ENCODE peak calls at places on chromosome 18, in seven cellular contexts. One of them, this sample, is unnamed.

GRCh38 chr18:14124689-14125088 is 7.5 kb downstream of the ZNF519 start:
- DNase-seq in HS-5: no peak
- DNase-seq in mesothelial cell of epicardium: no peak
- DNase-seq in lower lobe of right lung: no peak
- DNase-seq in GM23248: no peak
- DNase-seq in KG1: no peak
- DNase-seq in fibroblast of pulmonary artery: no peak
- DNase-seq in this sample: no peak

GRCh38 chr18:78984941-78985784 is 5.5 kb downstream of the SALL3 start:
- DNase-seq in HS-5: no peak
- DNase-seq in mesothelial cell of epicardium: no peak
- DNase-seq in lower lobe of right lung: no peak
- DNase-seq in GM23248: no peak
- DNase-seq in KG1: no peak
- DNase-seq in fibroblast of pulmonary artery: peak
- DNase-seq in this sample: peak

GRCh38 chr18:21636769-21637168 is 24.7 kb downstream of the SNRPD1 start:
- DNase-seq in HS-5: no peak
- DNase-seq in mesothelial cell of epicardium: no peak
- DNase-seq in lower lobe of right lung: no peak
- DNase-seq in GM23248: peak
- DNase-seq in KG1: no peak
- DNase-seq in fibroblast of pulmonary artery: no peak
- DNase-seq in this sample: no peak

GRCh38 chr18:58390399-58390798 is 238.5 kb downstream of the ALPK2 start:
- DNase-seq in HS-5: no peak
- DNase-seq in mesothelial cell of epicardium: no peak
- DNase-seq in lower lobe of right lung: no peak
- DNase-seq in GM23248: no peak
- DNase-seq in KG1: no peak
- DNase-seq in fibroblast of pulmonary artery: no peak
- DNase-seq in this sample: no peak

GRCh38 chr18:6798896-6799295 is 69.4 kb downstream of the ARHGAP28 start:
- DNase-seq in HS-5: no peak
- DNase-seq in mesothelial cell of epicardium: no peak
- DNase-seq in lower lobe of right lung: no peak
- DNase-seq in GM23248: no peak
- DNase-seq in KG1: no peak
- DNase-seq in fibroblast of pulmonary artery: no peak
- DNase-seq in this sample: no peak

GRCh38 chr18:35620765-35621164 is 39.2 kb downstream of the GALNT1 start:
- DNase-seq in HS-5: no peak
- DNase-seq in mesothelial cell of epicardium: no peak
- DNase-seq in lower lobe of right lung: no peak
- DNase-seq in GM23248: peak
- DNase-seq in KG1: no peak
- DNase-seq in fibroblast of pulmonary artery: peak
- DNase-seq in this sample: no peak

GRCh38 chr18:78627546-78628315 is 351.9 kb upstream of the SALL3 start:
- DNase-seq in HS-5: no peak
- DNase-seq in mesothelial cell of epicardium: no peak
- DNase-seq in lower lobe of right lung: no peak
- DNase-seq in GM23248: no peak
- DNase-seq in KG1: no peak
- DNase-seq in fibroblast of pulmonary artery: no peak
- DNase-seq in this sample: no peak

GRCh38 chr18:26459884-26460283 is 88.5 kb downstream of the KCTD1 start:
- DNase-seq in HS-5: no peak
- DNase-seq in mesothelial cell of epicardium: no peak
- DNase-seq in lower lobe of right lung: no peak
- DNase-seq in GM23248: no peak
- DNase-seq in KG1: no peak
- DNase-seq in fibroblast of pulmonary artery: no peak
- DNase-seq in this sample: no peak

GRCh38 chr18:51603551-51603950 is 406.1 kb upstream of the MEX3C start:
- DNase-seq in HS-5: no peak
- DNase-seq in mesothelial cell of epicardium: no peak
- DNase-seq in lower lobe of right lung: no peak
- DNase-seq in GM23248: no peak
- DNase-seq in KG1: no peak
- DNase-seq in fibroblast of pulmonary artery: no peak
- DNase-seq in this sample: no peak

GRCh38 chr18:26421931-26422330 is 126.4 kb downstream of the KCTD1 start:
- DNase-seq in HS-5: no peak
- DNase-seq in mesothelial cell of epicardium: no peak
- DNase-seq in lower lobe of right lung: no peak
- DNase-seq in GM23248: no peak
- DNase-seq in KG1: no peak
- DNase-seq in fibroblast of pulmonary artery: no peak
- DNase-seq in this sample: no peak

GRCh38 chr18:6202861-6203260 is 211.8 kb downstream of the L3MBTL4 start:
- DNase-seq in HS-5: no peak
- DNase-seq in mesothelial cell of epicardium: no peak
- DNase-seq in lower lobe of right lung: no peak
- DNase-seq in GM23248: no peak
- DNase-seq in KG1: no peak
- DNase-seq in fibroblast of pulmonary artery: no peak
- DNase-seq in this sample: no peak

GRCh38 chr18:24947521-24948305 is 404.3 kb downstream of the ZNF521 start:
- DNase-seq in HS-5: no peak
- DNase-seq in mesothelial cell of epicardium: no peak
- DNase-seq in lower lobe of right lung: no peak
- DNase-seq in GM23248: no peak
- DNase-seq in KG1: no peak
- DNase-seq in fibroblast of pulmonary artery: no peak
- DNase-seq in this sample: no peak

GRCh38 chr18:49691177-49691608 is 122.1 kb downstream of the ACAA2 start:
- DNase-seq in HS-5: peak
- DNase-seq in mesothelial cell of epicardium: no peak
- DNase-seq in lower lobe of right lung: no peak
- DNase-seq in GM23248: peak
- DNase-seq in KG1: no peak
- DNase-seq in fibroblast of pulmonary artery: peak
- DNase-seq in this sample: no peak

GRCh38 chr18:8793445-8794132 is 88.2 kb downstream of the MTCL1 start:
- DNase-seq in HS-5: no peak
- DNase-seq in mesothelial cell of epicardium: no peak
- DNase-seq in lower lobe of right lung: no peak
- DNase-seq in GM23248: peak
- DNase-seq in KG1: no peak
- DNase-seq in fibroblast of pulmonary artery: no peak
- DNase-seq in this sample: no peak

GRCh38 chr18:58533771-58534170 is 95.1 kb downstream of the ALPK2 start:
- DNase-seq in HS-5: no peak
- DNase-seq in mesothelial cell of epicardium: no peak
- DNase-seq in lower lobe of right lung: no peak
- DNase-seq in GM23248: no peak
- DNase-seq in KG1: no peak
- DNase-seq in fibroblast of pulmonary artery: no peak
- DNase-seq in this sample: no peak

GRCh38 chr18:13175266-13175665 is 43.3 kb upstream of the LDLRAD4 start:
- DNase-seq in HS-5: no peak
- DNase-seq in mesothelial cell of epicardium: no peak
- DNase-seq in lower lobe of right lung: no peak
- DNase-seq in GM23248: no peak
- DNase-seq in KG1: no peak
- DNase-seq in fibroblast of pulmonary artery: no peak
- DNase-seq in this sample: no peak

GRCh38 chr18:11387880-11388279 is 221.5 kb upstream of the SLC35G4 start:
- DNase-seq in HS-5: no peak
- DNase-seq in mesothelial cell of epicardium: no peak
- DNase-seq in lower lobe of right lung: no peak
- DNase-seq in GM23248: peak
- DNase-seq in KG1: no peak
- DNase-seq in fibroblast of pulmonary artery: peak
- DNase-seq in this sample: peak

GRCh38 chr18:51864219-51864965 is 475.6 kb upstream of the DCC start:
- DNase-seq in HS-5: no peak
- DNase-seq in mesothelial cell of epicardium: no peak
- DNase-seq in lower lobe of right lung: no peak
- DNase-seq in GM23248: no peak
- DNase-seq in KG1: no peak
- DNase-seq in fibroblast of pulmonary artery: no peak
- DNase-seq in this sample: no peak

GRCh38 chr18:8480506-8481328 is 128.5 kb upstream of the RAB12 start:
- DNase-seq in HS-5: no peak
- DNase-seq in mesothelial cell of epicardium: no peak
- DNase-seq in lower lobe of right lung: no peak
- DNase-seq in GM23248: peak
- DNase-seq in KG1: no peak
- DNase-seq in fibroblast of pulmonary artery: peak
- DNase-seq in this sample: peak

GRCh38 chr18:24212939-24213338 is 74.1 kb downstream of the CABYR start:
- DNase-seq in HS-5: peak
- DNase-seq in mesothelial cell of epicardium: no peak
- DNase-seq in lower lobe of right lung: no peak
- DNase-seq in GM23248: peak
- DNase-seq in KG1: no peak
- DNase-seq in fibroblast of pulmonary artery: peak
- DNase-seq in this sample: no peak

GRCh38 chr18:54388203-54389142 is 30.8 kb downstream of the C18orf54 start:
- DNase-seq in HS-5: peak
- DNase-seq in mesothelial cell of epicardium: no peak
- DNase-seq in lower lobe of right lung: no peak
- DNase-seq in GM23248: peak
- DNase-seq in KG1: peak
- DNase-seq in fibroblast of pulmonary artery: peak
- DNase-seq in this sample: peak

GRCh38 chr18:34773961-34774754 is 64.1 kb downstream of the DTNA start:
- DNase-seq in HS-5: no peak
- DNase-seq in mesothelial cell of epicardium: no peak
- DNase-seq in lower lobe of right lung: no peak
- DNase-seq in GM23248: peak
- DNase-seq in KG1: no peak
- DNase-seq in fibroblast of pulmonary artery: peak
- DNase-seq in this sample: peak

GRCh38 chr18:68053290-68053689 is 536.8 kb upstream of the DSEL start:
- DNase-seq in HS-5: no peak
- DNase-seq in mesothelial cell of epicardium: no peak
- DNase-seq in lower lobe of right lung: no peak
- DNase-seq in GM23248: no peak
- DNase-seq in KG1: no peak
- DNase-seq in fibroblast of pulmonary artery: no peak
- DNase-seq in this sample: no peak